ENCODE peak calls at places on chromosomes 16 and 17, in ten cellular contexts. L is coronary artery; M is T follicular helper cell; G is heart left ventricle; B is activated CD4-positive, CD25-positive, alpha-beta regulatory T cell; Q is H9; V is HL-60; H is SK-N-SH; C is endothelial cell; X is activated T-helper 1 cell treated with Interleukin-2 at 50 U/mL for 16 hours. A is an unnamed sample.
A peak's percentile ranks its signal among the peaks of the same experiment; 100 is the strongest.

GRCh38 chr16:89081556-89081955 is 12.1 kb upstream of the ACSF3 start:
- DNase-seq in V (no peak), L (no peak), X (no peak), B (no peak), M (no peak), G (no peak), H (no peak), Q (no peak), C (no peak), A (no peak)

GRCh38 chr17:14471052-14471451 is 170.2 kb downstream of the HS3ST3B1 start:
- DNase-seq in L (no peak), C (no peak), B (no peak), M (no peak), H (no peak), G (no peak), V (no peak), X (no peak), Q (no peak), A (no peak)

GRCh38 chr16:11210260-11210659 is 45.7 kb downstream of the SOCS1 start:
- DNase-seq in X (no peak), H (no peak), L (no peak), Q (no peak), G (no peak), B (no peak), V (no peak), C (no peak), M (no peak), A (no peak)

GRCh38 chr16:12303649-12304048 is 327.1 kb downstream of the SNX29 start:
- DNase-seq in C (no peak), B (no peak), M (no peak), H (no peak), L (no peak), G (no peak), V (no peak), X (no peak), Q (no peak), A (no peak)

GRCh38 chr17:47276868-47277267 is 23.2 kb downstream of the ITGB3 start:
- DNase-seq in V (no peak), C (peak; percentile 35), H (no peak), G (peak; percentile 86), X (no peak), Q (peak; percentile 77), L (peak; percentile 88), B (no peak), M (no peak), A (no peak)

GRCh38 chr16:72021043-72021442 is 12.5 kb downstream of the DHODH start:
- DNase-seq in L (no peak), X (no peak), V (no peak), H (no peak), B (no peak), C (peak; percentile 68), G (no peak), M (no peak), Q (peak; percentile 80), A (no peak)

GRCh38 chr16:29154676-29155121 is 169.8 kb downstream of the LAT start:
- DNase-seq in M (no peak), C (no peak), L (no peak), X (no peak), B (no peak), G (peak; percentile 50), H (no peak), V (no peak), Q (no peak), A (no peak)

GRCh38 chr17:29124135-29124930 is 55.9 kb downstream of the MYO18A start:
- DNase-seq in X (no peak), V (no peak), L (no peak), H (peak; percentile 80), M (no peak), Q (peak; percentile 75), G (no peak), C (peak; percentile 60), B (no peak), A (peak; percentile 84)

GRCh38 chr16:648071-648785 is 937 bp upstream of the WDR90 start:
- DNase-seq in C (no peak), Q (peak; percentile 71), L (no peak), B (no peak), V (peak; percentile 52), X (no peak), H (peak; percentile 89), G (no peak), M (no peak), A (no peak)

GRCh38 chr16:13863075-13863765 is 56.7 kb upstream of the ERCC4 start:
- DNase-seq in M (no peak), C (no peak), V (no peak), G (no peak), Q (no peak), B (no peak), H (no peak), X (no peak), L (no peak), A (no peak)

GRCh38 chr17:72362466-72363335 is 241.9 kb downstream of the SOX9 start:
- DNase-seq in B (no peak), L (no peak), X (no peak), C (no peak), H (no peak), M (no peak), V (no peak), G (no peak), Q (no peak), A (no peak)

GRCh38 chr17:49964539-49965521 is 4.2 kb upstream of the DLX4 start:
- DNase-seq in B (peak; percentile 25), H (no peak), V (no peak), Q (peak; percentile 88), G (no peak), L (no peak), M (no peak), X (no peak), C (no peak), A (no peak)

GRCh38 chr17:65583921-65584603 is 22.6 kb upstream of the AXIN2 start:
- DNase-seq in X (no peak), B (no peak), Q (no peak), C (no peak), H (peak; percentile 49), G (no peak), V (no peak), M (no peak), L (no peak), A (no peak)

GRCh38 chr17:79925242-79925957 is 86.2 kb upstream of the CBX4 start:
- DNase-seq in G (peak; percentile 69), V (no peak), L (no peak), B (no peak), X (no peak), Q (no peak), C (no peak), M (no peak), H (no peak), A (no peak)

GRCh38 chr16:17277981-17278381 is 192.8 kb downstream of the XYLT1 start:
- DNase-seq in L (no peak), Q (peak; percentile 67), H (no peak), M (no peak), X (no peak), G (no peak), V (no peak), B (no peak), C (peak; percentile 18), A (no peak)

GRCh38 chr17:82237083-82237745 is 8.4 kb downstream of the SLC16A3 start:
- DNase-seq in V (peak; percentile 68), B (no peak), L (no peak), G (no peak), C (peak; percentile 3), H (no peak), Q (peak; percentile 79), M (no peak), X (no peak), A (no peak)

GRCh38 chr16:2196981-2197511 is 641 bp upstream of the CASKIN1 start:
- DNase-seq in B (no peak), Q (no peak), H (no peak), G (no peak), M (no peak), L (no peak), X (no peak), V (no peak), C (no peak), A (no peak)